ENCODE peak calls at places on chromosomes 12 and 14, in five cellular contexts. L is HCEC 1CT, Y is HAP-1, E is HFFc6, V is GM13977. D is an unnamed sample.

GRCh38 chr14:81991998-81992397 is 458.3 kb upstream of the SEL1L start:
- DNase-seq in Y (no peak), L (no peak), E (no peak), V (no peak), D (no peak)

GRCh38 chr12:42140901-42141300 is 3.8 kb downstream of the GXYLT1 start:
- DNase-seq in L (peak), V (no peak), Y (no peak), E (peak), D (peak)

GRCh38 chr14:70585221-70585620 is 15.2 kb downstream of the MED6 start:
- DNase-seq in Y (no peak), V (no peak), E (peak), L (no peak), D (peak)

GRCh38 chr12:12583510-12583909 is 20.8 kb upstream of the DUSP16 start:
- DNase-seq in V (no peak), L (no peak), Y (no peak), E (no peak), D (no peak)

GRCh38 chr14:102279688-102280348 is 25.1 kb downstream of the MOK start:
- DNase-seq in L (peak), V (no peak), E (peak), Y (no peak), D (peak)

GRCh38 chr14:54435500-54435981 is 5.6 kb downstream of the CNIH1 start:
- DNase-seq in V (peak), E (peak), Y (no peak), L (peak), D (peak)

GRCh38 chr14:77007339-77007974 is 21.1 kb downstream of the IRF2BPL start:
- DNase-seq in Y (no peak), L (no peak), E (no peak), V (no peak), D (no peak)

GRCh38 chr14:62162998-62163589 is 400.9 kb downstream of the SNAPC1 start:
- DNase-seq in L (peak), V (peak), E (peak), Y (peak), D (peak)

GRCh38 chr12:101078881-101079280 is 131.2 kb downstream of the SLC5A8 start:
- DNase-seq in E (no peak), L (no peak), Y (no peak), V (no peak), D (no peak)

GRCh38 chr12:109927622-109928021 is 27.5 kb downstream of the TCHP start:
- DNase-seq in L (peak), Y (peak), E (peak), V (peak), D (peak)

GRCh38 chr14:67573268-67574010 is 26.6 kb downstream of the PIGH start:
- DNase-seq in E (no peak), V (no peak), L (no peak), Y (no peak), D (no peak)

GRCh38 chr14:48129472-48129871 is 454.1 kb upstream of the MDGA2 start:
- DNase-seq in L (no peak), V (no peak), E (no peak), Y (no peak), D (no peak)

GRCh38 chr12:69987453-69988102 is 162.6 kb downstream of the MYRFL start:
- DNase-seq in Y (no peak), E (peak), L (peak), V (no peak), D (peak)

GRCh38 chr12:19239616-19240234 is 110.2 kb downstream of the PLEKHA5 start:
- DNase-seq in Y (no peak), E (no peak), L (peak), V (no peak), D (peak)

GRCh38 chr12:98968896-98969295 is 323.8 kb downstream of the APAF1 start:
- DNase-seq in Y (no peak), V (no peak), E (no peak), L (no peak), D (no peak)

GRCh38 chr14:104499784-104500496 is 79.6 kb upstream of the C14orf180 start:
- DNase-seq in V (peak), E (no peak), Y (no peak), L (no peak), D (no peak)

GRCh38 chr14:94636744-94637412 is 24.7 kb downstream of the SERPINA3 start:
- DNase-seq in L (no peak), Y (no peak), V (no peak), E (no peak), D (no peak)

GRCh38 chr12:53252349-53252916 is 15.7 kb upstream of the ESPL1 start:
- DNase-seq in E (no peak), L (peak), V (no peak), Y (no peak), D (no peak)

GRCh38 chr12:109538191-109538863 is 35.0 kb downstream of the MMAB start:
- DNase-seq in E (no peak), V (no peak), L (no peak), Y (no peak), D (no peak)

GRCh38 chr12:2541805-2542204 is 253.0 kb upstream of the FKBP4 start:
- DNase-seq in L (no peak), Y (no peak), V (no peak), E (no peak), D (no peak)

GRCh38 chr12:76078748-76079147 is 5.7 kb downstream of the NAP1L1 start:
- DNase-seq in V (no peak), L (no peak), E (no peak), Y (no peak), D (no peak)

GRCh38 chr12:7884687-7885086 is 12.0 kb upstream of the SLC2A14 start:
- DNase-seq in E (no peak), L (no peak), Y (no peak), V (no peak), D (no peak)

GRCh38 chr12:62537544-62537943 is 70.9 kb downstream of the MON2 start:
- DNase-seq in Y (no peak), E (peak), L (peak), V (no peak), D (peak)

GRCh38 chr14:95527392-95528002 is 7.4 kb upstream of the GLRX5 start:
- DNase-seq in Y (peak), V (no peak), L (peak), E (peak), D (peak)

GRCh38 chr14:99571303-99571986 is 32.6 kb downstream of the CCDC85C start:
- DNase-seq in Y (no peak), V (no peak), E (no peak), L (no peak), D (no peak)

GRCh38 chr14:59632381-59632780 is 55.8 kb upstream of the CCDC175 start:
- DNase-seq in E (no peak), Y (peak), L (peak), V (peak), D (peak)

GRCh38 chr14:104594310-104595046 is 10.1 kb downstream of the TMEM179 start:
- DNase-seq in V (no peak), E (no peak), Y (no peak), L (no peak), D (no peak)